ENCODE peak calls at places on chromosomes 1 and 21, in six cellular contexts. One of them, this sample, is unnamed.

GRCh38 chr1:28392027-28392652 is 22.6 kb downstream of the PHACTR4 start:
- DNase-seq in mucosa of descending colon: no peak
- DNase-seq in dorsolateral prefrontal cortex: no peak
- DNase-seq in A549: peak; percentile 13
- DNase-seq in foreskin fibroblast: peak; percentile 82
- DNase-seq in HepG2: no peak
- DNase-seq in this sample: no peak

GRCh38 chr1:230937370-230937769 is 41.3 kb downstream of the TTC13 start:
- DNase-seq in A549: no peak
- DNase-seq in HepG2: no peak
- DNase-seq in mucosa of descending colon: no peak
- DNase-seq in dorsolateral prefrontal cortex: no peak
- DNase-seq in foreskin fibroblast: no peak
- DNase-seq in this sample: no peak

GRCh38 chr1:230105245-230105753 is 38.3 kb downstream of the GALNT2 start:
- DNase-seq in dorsolateral prefrontal cortex: no peak
- DNase-seq in foreskin fibroblast: no peak
- DNase-seq in mucosa of descending colon: no peak
- DNase-seq in HepG2: peak; percentile 72
- DNase-seq in A549: no peak
- DNase-seq in this sample: no peak

GRCh38 chr1:16425125-16426025 is 11.8 kb downstream of the SPATA21 start:
- DNase-seq in A549: no peak
- DNase-seq in dorsolateral prefrontal cortex: no peak
- DNase-seq in mucosa of descending colon: no peak
- DNase-seq in foreskin fibroblast: no peak
- DNase-seq in HepG2: peak; percentile 31
- DNase-seq in this sample: no peak

GRCh38 chr1:42336978-42337377 is 1.9 kb upstream of the FOXJ3 start:
- DNase-seq in foreskin fibroblast: no peak
- DNase-seq in mucosa of descending colon: no peak
- DNase-seq in dorsolateral prefrontal cortex: no peak
- DNase-seq in A549: no peak
- DNase-seq in HepG2: no peak
- DNase-seq in this sample: no peak

GRCh38 chr1:53080041-53080440 is 18.0 kb downstream of the PODN start:
- DNase-seq in HepG2: no peak
- DNase-seq in mucosa of descending colon: peak; percentile 4
- DNase-seq in A549: no peak
- DNase-seq in foreskin fibroblast: no peak
- DNase-seq in dorsolateral prefrontal cortex: no peak
- DNase-seq in this sample: no peak

GRCh38 chr21:42939581-42940413 is 14.4 kb upstream of the ERVH48-1 start:
- DNase-seq in A549: peak; percentile 59
- DNase-seq in foreskin fibroblast: peak; percentile 94
- DNase-seq in dorsolateral prefrontal cortex: peak; percentile 65
- DNase-seq in mucosa of descending colon: no peak
- DNase-seq in HepG2: peak; percentile 27
- DNase-seq in this sample: no peak

GRCh38 chr1:64231153-64231552 is 27.7 kb downstream of the UBE2U start:
- DNase-seq in HepG2: peak; percentile 59
- DNase-seq in dorsolateral prefrontal cortex: no peak
- DNase-seq in mucosa of descending colon: no peak
- DNase-seq in foreskin fibroblast: no peak
- DNase-seq in A549: no peak
- DNase-seq in this sample: no peak

GRCh38 chr1:41874903-41875411 is 43.8 kb downstream of the HIVEP3 start:
- DNase-seq in dorsolateral prefrontal cortex: no peak
- DNase-seq in A549: no peak
- DNase-seq in HepG2: no peak
- DNase-seq in mucosa of descending colon: no peak
- DNase-seq in foreskin fibroblast: no peak
- DNase-seq in this sample: no peak

GRCh38 chr1:197585809-197586208 is 189.5 kb downstream of the DENND1B start:
- DNase-seq in mucosa of descending colon: no peak
- DNase-seq in HepG2: peak; percentile 66
- DNase-seq in dorsolateral prefrontal cortex: no peak
- DNase-seq in foreskin fibroblast: no peak
- DNase-seq in A549: no peak
- DNase-seq in this sample: no peak

GRCh38 chr1:83918688-83919285 is 80.1 kb downstream of the TTLL7 start:
- DNase-seq in HepG2: no peak
- DNase-seq in mucosa of descending colon: no peak
- DNase-seq in dorsolateral prefrontal cortex: no peak
- DNase-seq in A549: no peak
- DNase-seq in foreskin fibroblast: no peak
- DNase-seq in this sample: no peak

GRCh38 chr1:206503591-206504362 is 3.6 kb upstream of the RASSF5 start:
- DNase-seq in A549: no peak
- DNase-seq in HepG2: peak; percentile 15
- DNase-seq in dorsolateral prefrontal cortex: no peak
- DNase-seq in mucosa of descending colon: peak; percentile 27
- DNase-seq in foreskin fibroblast: peak; percentile 88
- DNase-seq in this sample: no peak

GRCh38 chr1:169925505-169926482 is 32.1 kb upstream of the SCYL3 start:
- DNase-seq in A549: no peak
- DNase-seq in HepG2: no peak
- DNase-seq in mucosa of descending colon: no peak
- DNase-seq in foreskin fibroblast: no peak
- DNase-seq in dorsolateral prefrontal cortex: no peak
- DNase-seq in this sample: no peak

GRCh38 chr1:151540982-151541377 is 871 bp downstream of the TUFT1 start:
- DNase-seq in foreskin fibroblast: no peak
- DNase-seq in HepG2: no peak
- DNase-seq in dorsolateral prefrontal cortex: no peak
- DNase-seq in A549: peak; percentile 37
- DNase-seq in mucosa of descending colon: peak; percentile 59
- DNase-seq in this sample: peak; percentile 33

GRCh38 chr1:244654284-244655038 is 1.5 kb downstream of the DESI2 start:
- DNase-seq in foreskin fibroblast: no peak
- DNase-seq in HepG2: no peak
- DNase-seq in A549: no peak
- DNase-seq in dorsolateral prefrontal cortex: no peak
- DNase-seq in mucosa of descending colon: no peak
- DNase-seq in this sample: no peak

GRCh38 chr1:154334647-154335350 is 9.5 kb downstream of the ATP8B2 start:
- DNase-seq in HepG2: peak; percentile 88
- DNase-seq in dorsolateral prefrontal cortex: peak; percentile 82
- DNase-seq in foreskin fibroblast: peak; percentile 76
- DNase-seq in mucosa of descending colon: peak; percentile 83
- DNase-seq in A549: peak; percentile 88
- DNase-seq in this sample: peak; percentile 88

GRCh38 chr1:194300776-194301175 is 1114.4 kb upstream of the B3GALT2 start:
- DNase-seq in mucosa of descending colon: no peak
- DNase-seq in A549: no peak
- DNase-seq in dorsolateral prefrontal cortex: no peak
- DNase-seq in foreskin fibroblast: no peak
- DNase-seq in HepG2: no peak
- DNase-seq in this sample: no peak

GRCh38 chr21:38264581-38264980 is 7.8 kb downstream of the KCNJ15 start:
- DNase-seq in A549: no peak
- DNase-seq in HepG2: no peak
- DNase-seq in foreskin fibroblast: no peak
- DNase-seq in mucosa of descending colon: no peak
- DNase-seq in dorsolateral prefrontal cortex: no peak
- DNase-seq in this sample: no peak

GRCh38 chr21:16821588-16821987 is 691.3 kb upstream of the CXADR start:
- DNase-seq in foreskin fibroblast: no peak
- DNase-seq in dorsolateral prefrontal cortex: no peak
- DNase-seq in A549: no peak
- DNase-seq in HepG2: no peak
- DNase-seq in mucosa of descending colon: no peak
- DNase-seq in this sample: no peak

GRCh38 chr1:117128323-117129079 is 7.0 kb upstream of the TRIM45 start:
- DNase-seq in A549: peak; percentile 22
- DNase-seq in foreskin fibroblast: no peak
- DNase-seq in mucosa of descending colon: no peak
- DNase-seq in dorsolateral prefrontal cortex: no peak
- DNase-seq in HepG2: no peak
- DNase-seq in this sample: no peak

GRCh38 chr1:212162635-212163034 is 122.6 kb upstream of the PPP2R5A start:
- DNase-seq in foreskin fibroblast: peak; percentile 42
- DNase-seq in mucosa of descending colon: no peak
- DNase-seq in HepG2: no peak
- DNase-seq in dorsolateral prefrontal cortex: no peak
- DNase-seq in A549: no peak
- DNase-seq in this sample: no peak

GRCh38 chr1:172851077-172851476 is 192.2 kb downstream of the FASLG start:
- DNase-seq in mucosa of descending colon: no peak
- DNase-seq in HepG2: no peak
- DNase-seq in foreskin fibroblast: no peak
- DNase-seq in A549: no peak
- DNase-seq in dorsolateral prefrontal cortex: no peak
- DNase-seq in this sample: no peak

GRCh38 chr1:95520390-95520789 is 286.4 kb downstream of the RWDD3 start:
- DNase-seq in A549: no peak
- DNase-seq in mucosa of descending colon: no peak
- DNase-seq in foreskin fibroblast: no peak
- DNase-seq in HepG2: no peak
- DNase-seq in dorsolateral prefrontal cortex: no peak
- DNase-seq in this sample: no peak

GRCh38 chr1:32198237-32199042 is 2.0 kb upstream of the CCDC28B start:
- DNase-seq in mucosa of descending colon: no peak
- DNase-seq in dorsolateral prefrontal cortex: no peak
- DNase-seq in foreskin fibroblast: no peak
- DNase-seq in HepG2: no peak
- DNase-seq in A549: no peak
- DNase-seq in this sample: no peak
- H3K4me3 ChIP-seq in mucosa of descending colon: no peak overlapping the region
- H3K4me3 ChIP-seq in dorsolateral prefrontal cortex: no peak overlapping the region
- H3K4me3 ChIP-seq in foreskin fibroblast: no peak overlapping the region
- H3K4me3 ChIP-seq in HepG2: no peak overlapping the region
- H3K4me3 ChIP-seq in A549: no peak overlapping the region
- H3K4me3 ChIP-seq in this sample: no peak overlapping the region

GRCh38 chr1:19798486-19799232 is 1.1 kb downstream of the TMCO4 start:
- DNase-seq in foreskin fibroblast: no peak
- DNase-seq in A549: no peak
- DNase-seq in dorsolateral prefrontal cortex: no peak
- DNase-seq in mucosa of descending colon: no peak
- DNase-seq in HepG2: no peak
- DNase-seq in this sample: no peak
- H3K4me3 ChIP-seq in foreskin fibroblast: peak overlapping the region; percentile 63
- H3K4me3 ChIP-seq in A549: peak overlapping the region; percentile 65
- H3K4me3 ChIP-seq in dorsolateral prefrontal cortex: peak overlapping the region; percentile 55
- H3K4me3 ChIP-seq in mucosa of descending colon: no peak overlapping the region
- H3K4me3 ChIP-seq in HepG2: peak overlapping the region; percentile 80
- H3K4me3 ChIP-seq in this sample: peak overlapping the region; percentile 62

GRCh38 chr1:24751833-24752232 is 6.6 kb downstream of the CLIC4 start:
- DNase-seq in foreskin fibroblast: no peak
- DNase-seq in A549: no peak
- DNase-seq in mucosa of descending colon: no peak
- DNase-seq in dorsolateral prefrontal cortex: no peak
- DNase-seq in HepG2: no peak
- DNase-seq in this sample: no peak

GRCh38 chr1:24756395-24756794 is 11.1 kb downstream of the CLIC4 start:
- DNase-seq in mucosa of descending colon: no peak
- DNase-seq in foreskin fibroblast: no peak
- DNase-seq in HepG2: no peak
- DNase-seq in dorsolateral prefrontal cortex: no peak
- DNase-seq in A549: no peak
- DNase-seq in this sample: no peak

GRCh38 chr1:24752305-24752704 is 7.1 kb downstream of the CLIC4 start:
- DNase-seq in foreskin fibroblast: no peak
- DNase-seq in dorsolateral prefrontal cortex: no peak
- DNase-seq in HepG2: no peak
- DNase-seq in mucosa of descending colon: no peak
- DNase-seq in A549: no peak
- DNase-seq in this sample: no peak

GRCh38 chr1:24749886-24750285 is 4.6 kb downstream of the CLIC4 start:
- DNase-seq in HepG2: no peak
- DNase-seq in foreskin fibroblast: no peak
- DNase-seq in A549: no peak
- DNase-seq in mucosa of descending colon: no peak
- DNase-seq in dorsolateral prefrontal cortex: no peak
- DNase-seq in this sample: no peak

GRCh38 chr1:24754229-24754628 is 9.0 kb downstream of the CLIC4 start:
- DNase-seq in mucosa of descending colon: no peak
- DNase-seq in foreskin fibroblast: no peak
- DNase-seq in A549: no peak
- DNase-seq in HepG2: no peak
- DNase-seq in dorsolateral prefrontal cortex: no peak
- DNase-seq in this sample: no peak
- H3K4me3 ChIP-seq in mucosa of descending colon: no peak overlapping the region
- H3K4me3 ChIP-seq in foreskin fibroblast: no peak overlapping the region
- H3K4me3 ChIP-seq in A549: no peak overlapping the region
- H3K4me3 ChIP-seq in HepG2: no peak overlapping the region
- H3K4me3 ChIP-seq in dorsolateral prefrontal cortex: no peak overlapping the region
- H3K4me3 ChIP-seq in this sample: no peak overlapping the region

GRCh38 chr21:26800001-26800400 is 45.2 kb downstream of the ADAMTS1 start:
- DNase-seq in HepG2: no peak
- DNase-seq in dorsolateral prefrontal cortex: no peak
- DNase-seq in mucosa of descending colon: no peak
- DNase-seq in foreskin fibroblast: no peak
- DNase-seq in A549: no peak
- DNase-seq in this sample: no peak

GRCh38 chr21:26801524-26801923 is 43.7 kb downstream of the ADAMTS1 start:
- DNase-seq in foreskin fibroblast: peak; percentile 69
- DNase-seq in HepG2: no peak
- DNase-seq in A549: no peak
- DNase-seq in mucosa of descending colon: no peak
- DNase-seq in dorsolateral prefrontal cortex: no peak
- DNase-seq in this sample: no peak

GRCh38 chr21:26800455-26801454 is 44.5 kb downstream of the ADAMTS1 start:
- DNase-seq in foreskin fibroblast: no peak
- DNase-seq in mucosa of descending colon: no peak
- DNase-seq in A549: no peak
- DNase-seq in dorsolateral prefrontal cortex: no peak
- DNase-seq in HepG2: no peak
- DNase-seq in this sample: no peak

GRCh38 chr21:26797878-26798456 is 47.2 kb downstream of the ADAMTS1 start:
- DNase-seq in mucosa of descending colon: no peak
- DNase-seq in A549: no peak
- DNase-seq in foreskin fibroblast: no peak
- DNase-seq in HepG2: no peak
- DNase-seq in dorsolateral prefrontal cortex: no peak
- DNase-seq in this sample: no peak

DNA sequence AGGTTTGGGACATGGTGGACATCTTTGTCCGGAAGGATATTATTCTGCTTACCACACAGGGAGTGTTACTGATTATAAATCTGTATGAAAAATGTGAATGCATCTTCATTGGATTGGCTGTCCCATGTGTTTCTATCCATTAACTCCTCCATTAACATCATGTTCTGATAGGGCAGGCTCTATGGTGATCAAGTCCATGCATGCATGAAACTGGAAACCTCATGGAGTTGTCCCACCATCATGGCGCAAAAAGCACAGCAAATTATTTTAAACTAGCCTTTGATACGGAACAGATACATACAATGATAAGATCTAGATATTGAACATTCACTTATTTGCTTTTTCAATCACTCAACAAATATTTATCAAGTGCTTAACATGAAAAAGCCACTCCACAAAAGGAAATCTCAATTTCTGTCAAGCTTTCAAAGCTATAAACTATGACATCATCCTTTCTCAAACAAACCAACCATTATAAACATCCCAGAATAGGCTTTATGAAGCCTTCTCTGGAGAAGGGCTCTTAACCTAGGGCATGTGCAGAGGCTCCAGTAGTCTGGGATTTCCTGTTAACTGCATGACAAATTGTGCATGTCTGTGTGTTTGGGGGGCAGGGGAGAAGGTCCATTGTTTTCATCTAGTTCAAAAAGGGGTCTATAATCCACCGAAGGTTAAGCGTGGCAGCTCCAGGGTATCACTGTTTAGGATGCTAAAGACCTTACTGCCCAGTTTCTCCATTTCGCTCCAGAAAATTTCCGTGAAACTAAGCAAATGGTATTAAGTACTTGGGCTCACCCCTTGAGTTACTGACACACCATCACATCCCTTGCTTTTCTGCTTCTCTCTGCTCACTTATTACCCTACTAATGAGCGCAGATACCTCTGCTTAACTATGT is 46.1 kb downstream of the ADAMTS1 start:
- DNase-seq in mucosa of descending colon: no peak
- DNase-seq in foreskin fibroblast: no peak
- DNase-seq in dorsolateral prefrontal cortex: no peak
- DNase-seq in HepG2: no peak
- DNase-seq in A549: no peak
- DNase-seq in this sample: no peak
- H3K4me3 ChIP-seq in mucosa of descending colon: no peak overlapping the region
- H3K4me3 ChIP-seq in foreskin fibroblast: no peak overlapping the region
- H3K4me3 ChIP-seq in dorsolateral prefrontal cortex: no peak overlapping the region
- H3K4me3 ChIP-seq in HepG2: no peak overlapping the region
- H3K4me3 ChIP-seq in A549: no peak overlapping the region
- H3K4me3 ChIP-seq in this sample: no peak overlapping the region